ENCODE peak calls at places on chromosomes 7 and 10, in six cellular contexts. O, W, L, T, C and A are unnamed samples.

GRCh38 chr10:50604049-50604640 is 19.6 kb downstream of the SGMS1 start:
- DNase-seq in O (no peak), W (no peak), L (no peak), T (no peak), C (no peak), A (no peak)

GRCh38 chr10:17684537-17684936 is 40.6 kb downstream of the STAM start:
- DNase-seq in O (no peak), W (no peak), L (no peak), T (no peak), C (no peak), A (no peak)

GRCh38 chr7:7581531-7582179 is 15.0 kb downstream of the MIOS start:
- DNase-seq in O (peak; percentile 77), W (no peak), L (no peak), T (no peak), C (no peak), A (no peak)

GRCh38 chr10:120279196-120279595 is 177.8 kb upstream of the PLPP4 start:
- DNase-seq in O (no peak), W (no peak), L (no peak), T (no peak), C (no peak), A (no peak)

GRCh38 chr10:67492317-67493019 is 203.5 kb downstream of the CTNNA3 start:
- DNase-seq in O (no peak), W (no peak), L (no peak), T (no peak), C (no peak), A (no peak)

GRCh38 chr7:139354729-139355128 is 5.0 kb upstream of the LUC7L2 start:
- DNase-seq in O (no peak), W (no peak), L (no peak), T (no peak), C (no peak), A (no peak)

GRCh38 chr10:24617771-24618396 is 105.8 kb downstream of the ARHGAP21 start:
- DNase-seq in O (peak; percentile 75), W (peak; percentile 24), L (no peak), T (peak; percentile 74), C (peak; percentile 5), A (peak; percentile 12)

GRCh38 chr10:123549761-123550454 is 116.2 kb upstream of the GPR26 start:
- DNase-seq in O (no peak), W (no peak), L (no peak), T (no peak), C (no peak), A (no peak)

GRCh38 chr7:35232994-35233393 is 20.9 kb downstream of the TBX20 start:
- DNase-seq in O (no peak), W (no peak), L (no peak), T (no peak), C (no peak), A (no peak)

GRCh38 chr10:36341466-36341865 is 699.4 kb upstream of the FZD8 start:
- DNase-seq in O (no peak), W (no peak), L (no peak), T (no peak), C (no peak), A (no peak)

GRCh38 chr7:32892521-32893224 is 1.1 kb upstream of the KBTBD2 start:
- DNase-seq in O (peak; percentile 69), W (no peak), L (no peak), T (peak; percentile 68), C (peak; percentile 54), A (no peak)

GRCh38 chr10:128716181-128716580 is 590.0 kb upstream of the MKI67 start:
- DNase-seq in O (no peak), W (no peak), L (no peak), T (no peak), C (no peak), A (no peak)

GRCh38 chr10:30057421-30057841 is 2.0 kb downstream of the JCAD start:
- DNase-seq in O (peak; percentile 5), W (no peak), L (no peak), T (no peak), C (peak; percentile 29), A (no peak)

GRCh38 chr7:45399069-45399468 is 175.1 kb upstream of the ADCY1 start:
- DNase-seq in O (no peak), W (no peak), L (no peak), T (no peak), C (no peak), A (no peak)

GRCh38 chr10:68647928-68648327 is 73.1 kb upstream of the CCAR1 start:
- DNase-seq in O (no peak), W (no peak), L (no peak), T (no peak), C (peak; percentile 84), A (no peak)

GRCh38 chr10:109114578-109114977 is 808.7 kb downstream of the XPNPEP1 start:
- DNase-seq in O (no peak), W (no peak), L (no peak), T (no peak), C (no peak), A (no peak)

GRCh38 chr7:113698556-113699220 is 220.1 kb downstream of the PPP1R3A start:
- DNase-seq in O (peak; percentile 40), W (peak; percentile 20), L (no peak), T (no peak), C (peak; percentile 6), A (no peak)

GRCh38 chr7:105470090-105470489 is 52.0 kb downstream of the PUS7 start:
- DNase-seq in O (no peak), W (no peak), L (no peak), T (no peak), C (no peak), A (no peak)

GRCh38 chr10:114239117-114239993 is at the start of gene VWA2:
- DNase-seq in O (peak; percentile 76), W (no peak), L (no peak), T (peak; percentile 55), C (no peak), A (no peak)

DNA sequence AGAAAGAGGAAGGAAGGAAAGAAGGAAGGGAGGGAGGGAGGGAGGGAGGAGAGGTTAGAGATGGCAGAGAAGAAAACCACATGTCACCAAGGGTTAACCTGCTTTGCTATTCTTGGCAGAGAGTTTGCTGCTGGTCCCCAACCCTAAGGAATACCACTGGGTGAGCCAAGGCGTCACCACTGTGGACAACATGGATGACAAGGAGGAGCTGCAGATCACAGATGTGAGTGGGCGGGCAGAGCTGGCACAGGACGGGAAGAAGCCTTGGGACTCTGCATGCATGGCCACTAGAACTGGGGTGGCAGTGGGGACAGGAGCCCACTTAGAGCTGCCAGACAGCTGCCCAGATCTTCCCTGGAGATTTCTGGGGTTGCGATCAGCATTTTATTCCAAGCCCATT is 17.2 kb upstream of the MYH16 start:
- DNase-seq in O (no peak), W (no peak), L (no peak), T (no peak), C (no peak), A (no peak)
- H3K4me3 ChIP-seq in O (no peak overlapping the region), W (no peak overlapping the region), L (no peak overlapping the region), T (no peak overlapping the region), C (no peak overlapping the region), A (no peak overlapping the region)

GRCh38 chr10:70459061-70459770 is 17.7 kb upstream of the NODAL start:
- DNase-seq in O (peak; percentile 42), W (no peak), L (no peak), T (no peak), C (no peak), A (no peak)

GRCh38 chr10:70459771-70460490 is 18.4 kb upstream of the NODAL start:
- DNase-seq in O (peak; percentile 76), W (no peak), L (no peak), T (no peak), C (no peak), A (no peak)

GRCh38 chr10:70456164-70456563 is 14.7 kb upstream of the NODAL start:
- DNase-seq in O (no peak), W (no peak), L (no peak), T (no peak), C (no peak), A (no peak)

GRCh38 chr10:70457759-70458305 is 16.4 kb upstream of the NODAL start:
- DNase-seq in O (no peak), W (no peak), L (no peak), T (no peak), C (no peak), A (no peak)

GRCh38 chr10:70458329-70459060 is 17.0 kb upstream of the NODAL start:
- DNase-seq in O (peak; percentile 72), W (no peak), L (no peak), T (peak; percentile 91), C (peak; percentile 68), A (no peak)
- H3K4me3 ChIP-seq in O (peak overlapping the region; percentile 60), W (peak overlapping the region; percentile 44), L (peak overlapping the region; percentile 30), T (peak overlapping the region; percentile 63), C (peak overlapping the region; percentile 8), A (no peak overlapping the region)

GRCh38 chr10:89339860-89340259 is 12.1 kb downstream of the IFIT3 start:
- DNase-seq in O (no peak), W (no peak), L (no peak), T (no peak), C (no peak), A (no peak)

GRCh38 chr10:89342219-89342966 is 14.6 kb downstream of the IFIT3 start:
- DNase-seq in O (no peak), W (no peak), L (no peak), T (peak; percentile 69), C (peak; percentile 81), A (no peak)

GRCh38 chr10:89337493-89337892 is 9.7 kb downstream of the IFIT3 start:
- DNase-seq in O (no peak), W (no peak), L (no peak), T (no peak), C (peak; percentile 82), A (no peak)

GRCh38 chr10:89338717-89339116 is 10.9 kb downstream of the IFIT3 start:
- DNase-seq in O (no peak), W (no peak), L (no peak), T (no peak), C (no peak), A (no peak)

DNA sequence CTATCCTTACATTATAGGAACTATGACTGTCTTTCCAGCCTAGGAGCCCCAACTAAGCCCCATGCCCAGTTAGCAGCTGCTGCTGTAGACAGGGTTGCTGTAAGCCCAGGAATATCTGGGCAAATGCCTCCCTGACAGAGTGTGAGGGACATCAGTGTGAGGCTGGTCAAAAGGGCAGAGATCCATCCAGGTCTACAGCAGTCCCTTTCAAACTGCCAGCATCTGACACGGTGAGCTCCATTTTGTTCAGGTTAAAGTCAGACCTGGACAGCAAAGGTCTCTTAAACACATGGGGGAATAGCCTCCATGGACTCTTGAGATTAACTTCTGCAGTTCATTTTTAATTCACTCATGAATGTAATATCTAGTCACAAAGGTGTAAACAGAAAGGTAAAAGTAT is 13.3 kb downstream of the IFIT3 start:
- DNase-seq in O (no peak), W (no peak), L (no peak), T (no peak), C (no peak), A (no peak)
- H3K4me3 ChIP-seq in O (no peak overlapping the region), W (no peak overlapping the region), L (no peak overlapping the region), T (no peak overlapping the region), C (no peak overlapping the region), A (no peak overlapping the region)

DNA sequence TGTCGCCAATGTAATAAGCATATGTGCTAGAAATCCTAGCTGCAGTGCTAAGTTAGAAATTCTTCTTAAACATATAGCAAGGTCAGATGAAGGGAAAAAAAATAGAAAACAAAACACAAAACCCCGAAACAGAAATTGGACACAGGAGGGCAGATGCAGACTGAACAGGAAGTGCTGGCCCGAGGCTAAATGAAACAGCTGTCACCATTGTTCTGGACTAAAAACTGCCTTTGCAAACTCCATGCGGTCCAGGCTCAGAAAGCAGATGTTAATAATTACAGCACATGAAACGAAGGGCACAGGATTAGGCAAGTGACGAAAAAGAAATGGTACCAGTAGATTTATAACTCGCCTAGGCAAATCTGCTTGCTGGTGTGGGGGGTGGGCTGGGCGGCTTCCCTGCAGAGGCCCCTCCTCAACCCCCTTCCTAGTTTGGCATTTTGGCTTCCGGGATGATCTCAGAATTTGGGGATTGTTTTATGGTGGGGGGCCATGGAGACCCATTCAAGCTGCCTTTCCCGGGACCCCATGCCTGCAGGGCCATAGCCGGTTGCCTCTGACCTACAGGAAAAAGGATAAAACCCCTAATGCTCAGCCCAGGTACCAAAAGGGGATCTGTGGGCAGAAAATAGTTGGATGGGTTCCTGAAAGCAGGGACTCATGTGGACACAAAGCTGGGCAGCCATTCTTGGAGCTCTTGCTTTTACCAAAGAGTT is 39.2 kb upstream of the EMX2 start:
- DNase-seq in O (peak; percentile 23), W (no peak), L (no peak), T (no peak), C (no peak), A (no peak)
- H3K4me3 ChIP-seq in O (no peak overlapping the region), W (no peak overlapping the region), L (no peak overlapping the region), T (no peak overlapping the region), C (no peak overlapping the region), A (no peak overlapping the region)